ENCODE peak calls at places on chromosomes 16 and 17, in five cellular contexts. Q, M, J, C and A are unnamed samples.

GRCh38 chr16:29765167-29766032 is 12.7 kb upstream of the ZG16 start:
- DNase-seq in Q (no peak), M (no peak), J (no peak), C (no peak), A (no peak)

GRCh38 chr17:37676115-37676925 is 33.1 kb upstream of the DDX52 start:
- DNase-seq in Q (peak), M (no peak), J (no peak), C (no peak), A (no peak)

GRCh38 chr16:17474037-17474436 is 3.3 kb upstream of the XYLT1 start:
- DNase-seq in Q (no peak), M (no peak), J (no peak), C (no peak), A (no peak)

GRCh38 chr16:55146939-55147338 is 177.1 kb upstream of the IRX6 start:
- DNase-seq in Q (peak), M (no peak), J (no peak), C (no peak), A (no peak)

GRCh38 chr16:66525396-66526180 is 24.3 kb downstream of the TK2 start:
- DNase-seq in Q (peak), M (no peak), J (no peak), C (no peak), A (no peak)

GRCh38 chr16:87951550-87952538 is 610 bp downstream of the BANP start:
- DNase-seq in Q (peak), M (peak), J (no peak), C (no peak), A (no peak)

GRCh38 chr17:65389426-65389825 is 172.0 kb downstream of the AXIN2 start:
- DNase-seq in Q (peak), M (no peak), J (no peak), C (no peak), A (no peak)

GRCh38 chr17:82219083-82219482 is 6.4 kb upstream of the CCDC57 start:
- DNase-seq in Q (no peak), M (no peak), J (no peak), C (no peak), A (no peak)

GRCh38 chr17:48878920-48879898 is 13.4 kb upstream of the ATP5MC1 start:
- DNase-seq in Q (peak), M (no peak), J (peak), C (peak), A (peak)

GRCh38 chr17:76161113-76161512 is 20.1 kb upstream of the FOXJ1 start:
- DNase-seq in Q (no peak), M (no peak), J (peak), C (no peak), A (no peak)

GRCh38 chr16:30876867-30877266 is 17.0 kb downstream of the BCL7C start:
- DNase-seq in Q (no peak), M (no peak), J (no peak), C (no peak), A (no peak)

GRCh38 chr16:79598341-79599181 is 2.0 kb downstream of the MAF start:
- DNase-seq in Q (peak), M (peak), J (peak), C (peak), A (no peak)

DNA sequence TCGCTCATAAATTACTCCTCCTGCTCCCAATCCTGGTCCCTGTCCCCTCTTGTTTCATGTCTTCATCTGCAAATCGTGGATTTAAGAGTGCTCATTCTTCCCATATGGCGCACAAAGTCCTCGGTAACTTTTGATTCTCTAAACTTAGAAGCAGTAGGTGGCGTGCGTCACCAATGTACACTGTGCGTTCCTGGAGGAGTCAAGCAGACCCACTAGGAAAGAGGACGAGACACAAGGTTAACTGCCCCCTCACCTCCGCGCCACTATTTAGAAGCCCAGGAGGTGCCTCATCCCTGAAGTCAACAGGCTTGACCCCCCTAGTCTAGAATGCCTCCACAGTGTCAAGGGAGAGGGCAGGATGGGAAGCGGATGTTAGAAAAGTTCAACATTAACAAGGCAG is 2.9 kb downstream of the SLC13A5 start:
- DNase-seq in Q (no peak), M (no peak), J (no peak), C (no peak), A (no peak)
- TF ChIP-seq CTCF in Q (no peak), M (no peak), J (no peak), C (no peak), A (no peak)

GRCh38 chr17:81189016-81189415 is 23.0 kb upstream of the AATK start:
- DNase-seq in Q (no peak), M (no peak), J (no peak), C (no peak), A (no peak)

GRCh38 chr17:81188491-81188840 is 22.4 kb upstream of the AATK start:
- DNase-seq in Q (no peak), M (no peak), J (no peak), C (no peak), A (no peak)

GRCh38 chr17:81190591-81190990 is 24.6 kb upstream of the AATK start:
- DNase-seq in Q (no peak), M (no peak), J (no peak), C (no peak), A (no peak)

GRCh38 chr17:81191116-81191515 is 25.1 kb upstream of the AATK start:
- DNase-seq in Q (no peak), M (no peak), J (no peak), C (no peak), A (no peak)

DNA sequence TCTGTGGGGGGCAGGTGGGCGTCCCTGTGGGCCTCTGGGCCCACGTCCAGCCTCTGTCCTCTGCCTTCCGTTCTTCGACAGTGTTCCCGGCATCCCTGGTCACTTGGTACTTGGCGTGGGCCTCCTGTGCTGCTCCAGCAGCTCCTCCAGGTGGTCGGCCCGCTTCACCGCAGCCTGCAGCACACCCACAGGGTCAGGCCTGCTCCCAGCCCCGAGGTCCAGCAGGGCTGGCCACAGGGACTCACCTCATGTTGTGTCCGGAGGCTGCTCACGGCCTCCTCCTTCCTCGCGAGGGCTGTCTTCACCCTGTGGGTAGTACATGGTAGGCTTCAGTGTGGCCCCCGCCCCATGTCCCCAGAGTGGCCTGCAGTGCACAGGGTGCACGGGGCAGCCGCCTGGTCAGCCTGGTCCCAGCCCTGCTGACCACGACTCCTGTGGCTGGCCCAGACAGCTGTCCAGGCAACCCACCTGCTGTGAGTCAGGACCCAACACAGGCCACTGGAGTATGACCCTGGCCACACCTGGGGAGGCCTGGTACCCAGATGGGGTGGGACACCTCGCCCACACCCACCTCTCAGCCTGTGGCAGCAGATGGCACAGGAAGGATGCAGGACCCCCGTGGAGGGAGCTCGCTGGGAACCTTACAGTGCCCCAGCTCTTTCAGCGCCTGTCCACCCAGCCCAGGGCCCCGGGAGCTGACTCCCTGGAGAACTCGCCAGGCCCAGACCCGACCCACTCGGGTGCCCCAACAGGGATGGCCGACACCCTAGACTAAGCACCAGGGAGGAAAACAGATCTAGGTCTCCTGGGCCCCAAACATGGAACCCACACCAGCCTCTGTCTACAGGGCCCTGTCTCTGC is 23.9 kb upstream of the AATK start:
- DNase-seq in Q (no peak), M (no peak), J (no peak), C (no peak), A (no peak)
- TF ChIP-seq CTCF in Q (no peak), M (no peak), J (peak), C (no peak), A (no peak)

DNA sequence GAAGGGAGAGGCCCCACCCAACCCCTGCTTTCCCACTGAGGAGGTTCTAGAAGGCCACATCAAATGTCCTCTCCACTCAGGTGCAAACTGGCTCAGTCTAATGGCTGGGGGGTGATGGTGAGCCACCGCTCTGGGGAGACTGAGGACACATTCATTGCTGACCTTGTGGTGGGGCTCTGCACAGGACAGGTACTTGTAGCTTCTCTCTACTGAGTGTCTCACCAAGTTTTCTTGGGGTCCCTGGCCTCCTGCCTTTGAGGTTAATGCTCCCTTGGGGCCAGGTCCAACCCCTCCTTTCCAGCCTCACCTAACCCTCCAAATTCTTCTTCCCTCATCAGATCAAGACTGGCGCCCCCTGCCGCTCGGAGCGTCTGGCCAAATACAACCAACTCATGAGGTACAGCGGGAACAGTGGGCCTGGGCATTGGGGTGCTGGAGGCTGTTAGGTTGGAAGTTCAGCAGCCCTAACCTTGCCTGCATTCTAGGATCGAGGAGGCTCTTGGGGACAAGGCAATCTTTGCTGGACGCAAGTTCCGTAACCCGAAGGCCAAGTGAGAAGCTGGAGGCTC is 5.7 kb downstream of the ENO3 start:
- DNase-seq in Q (no peak), M (no peak), J (no peak), C (no peak), A (no peak)
- TF ChIP-seq CTCF in Q (no peak), M (peak), J (no peak), C (peak), A (peak)

DNA sequence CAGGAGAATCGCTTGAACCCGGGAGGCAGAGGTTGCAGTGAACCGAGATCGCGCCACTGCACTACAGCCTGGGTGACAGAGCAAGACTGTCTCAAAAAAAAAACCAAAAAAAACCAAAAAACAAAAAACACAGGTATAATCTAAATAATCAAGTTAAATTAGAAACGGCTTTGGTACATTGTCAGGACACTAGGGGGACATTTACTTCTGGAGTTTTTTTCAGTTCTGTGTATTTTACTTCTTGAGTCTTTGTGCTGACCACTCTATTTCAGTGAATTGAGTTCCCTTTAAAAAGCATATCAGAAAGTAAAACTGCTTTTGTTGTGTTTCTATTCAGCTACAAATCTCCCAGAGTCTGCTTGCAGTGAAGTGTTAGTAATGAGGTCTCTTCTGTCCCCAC is 36.3 kb downstream of the DHRS7B start:
- DNase-seq in Q (no peak), M (no peak), J (no peak), C (no peak), A (no peak)
- TF ChIP-seq CTCF in Q (peak), M (no peak), J (no peak), C (no peak), A (no peak)

GRCh38 chr17:79870540-79870939 is 31.3 kb upstream of the CBX4 start:
- DNase-seq in Q (no peak), M (no peak), J (no peak), C (no peak), A (no peak)

GRCh38 chr17:79864147-79864546 is 24.9 kb upstream of the CBX4 start:
- DNase-seq in Q (no peak), M (no peak), J (no peak), C (no peak), A (no peak)

GRCh38 chr17:79864617-79865250 is 25.5 kb upstream of the CBX4 start:
- DNase-seq in Q (no peak), M (no peak), J (no peak), C (no peak), A (no peak)

GRCh38 chr17:79865351-79866210 is 26.3 kb upstream of the CBX4 start:
- DNase-seq in Q (no peak), M (no peak), J (no peak), C (no peak), A (no peak)

GRCh38 chr17:79866791-79867190 is 27.6 kb upstream of the CBX4 start:
- DNase-seq in Q (no peak), M (peak), J (no peak), C (no peak), A (no peak)
- TF ChIP-seq CTCF in Q (no peak), M (no peak), J (no peak), C (no peak), A (no peak)

DNA sequence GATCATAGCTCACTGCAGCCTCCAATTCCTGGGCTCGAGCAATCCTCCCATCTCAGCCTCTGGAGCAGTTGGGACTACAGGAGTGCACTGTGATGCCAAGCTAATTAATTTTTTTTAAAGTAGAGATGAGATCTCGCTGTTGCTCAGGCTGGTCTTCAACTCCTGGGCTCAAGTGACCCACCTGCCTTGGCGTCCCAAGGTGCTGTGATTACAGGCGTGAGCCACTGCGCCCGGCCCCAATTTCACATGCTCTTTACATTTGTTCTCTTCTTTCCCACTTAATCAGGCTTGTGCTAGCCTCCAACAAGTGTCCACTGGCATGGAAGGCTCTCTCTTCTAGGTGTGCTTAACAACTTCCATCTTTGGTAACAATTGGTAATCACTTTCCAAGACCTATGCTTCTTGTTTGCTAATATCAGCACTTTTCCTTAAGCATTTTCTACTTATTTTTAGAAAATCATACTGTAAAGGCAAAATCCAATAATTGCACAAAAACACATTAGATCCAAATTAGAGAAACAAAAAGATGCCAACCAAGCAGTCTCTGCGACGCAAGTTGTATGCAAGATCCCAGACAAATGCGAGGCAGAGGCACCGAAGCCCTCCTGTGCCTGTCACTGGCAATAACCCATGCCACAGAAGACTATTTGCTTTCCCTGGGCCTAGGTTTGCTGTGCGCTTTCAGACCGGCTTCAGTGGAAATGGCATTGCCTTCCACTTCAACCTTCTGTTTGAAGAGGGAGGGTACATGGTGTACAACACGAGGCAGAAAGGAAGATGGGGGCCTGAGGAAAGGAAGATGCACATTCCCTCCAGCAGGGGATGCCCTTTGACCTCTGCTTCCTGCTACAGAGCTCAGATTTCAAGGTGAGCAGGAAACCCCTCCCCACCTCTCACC is 52.6 kb downstream of the NOS2 start:
- DNase-seq in Q (no peak), M (no peak), J (no peak), C (no peak), A (no peak)
- TF ChIP-seq CTCF in Q (peak), M (peak), J (no peak), C (no peak), A (no peak)

GRCh38 chr16:3459401-3460090 is 16.1 kb downstream of the NAA60 start:
- DNase-seq in Q (no peak), M (no peak), J (no peak), C (no peak), A (no peak)

GRCh38 chr16:3458852-3459361 is 15.4 kb downstream of the NAA60 start:
- DNase-seq in Q (peak), M (no peak), J (no peak), C (no peak), A (peak)

GRCh38 chr16:3458278-3458851 is 14.9 kb downstream of the NAA60 start:
- DNase-seq in Q (peak), M (peak), J (no peak), C (no peak), A (no peak)

GRCh38 chr16:3456374-3456773 is 12.9 kb downstream of the NAA60 start:
- DNase-seq in Q (peak), M (no peak), J (peak), C (peak), A (no peak)

GRCh38 chr16:3457434-3458252 is 14.2 kb downstream of the NAA60 start:
- DNase-seq in Q (peak), M (peak), J (peak), C (peak), A (peak)
- TF ChIP-seq CTCF in Q (peak), M (peak), J (peak), C (peak), A (peak)

GRCh38 chr17:46770818-46771600 is 47.5 kb downstream of the WNT3 start:
- DNase-seq in Q (peak), M (no peak), J (no peak), C (no peak), A (peak)
- TF ChIP-seq CTCF in Q (no peak), M (no peak), J (no peak), C (peak), A (peak)

DNA sequence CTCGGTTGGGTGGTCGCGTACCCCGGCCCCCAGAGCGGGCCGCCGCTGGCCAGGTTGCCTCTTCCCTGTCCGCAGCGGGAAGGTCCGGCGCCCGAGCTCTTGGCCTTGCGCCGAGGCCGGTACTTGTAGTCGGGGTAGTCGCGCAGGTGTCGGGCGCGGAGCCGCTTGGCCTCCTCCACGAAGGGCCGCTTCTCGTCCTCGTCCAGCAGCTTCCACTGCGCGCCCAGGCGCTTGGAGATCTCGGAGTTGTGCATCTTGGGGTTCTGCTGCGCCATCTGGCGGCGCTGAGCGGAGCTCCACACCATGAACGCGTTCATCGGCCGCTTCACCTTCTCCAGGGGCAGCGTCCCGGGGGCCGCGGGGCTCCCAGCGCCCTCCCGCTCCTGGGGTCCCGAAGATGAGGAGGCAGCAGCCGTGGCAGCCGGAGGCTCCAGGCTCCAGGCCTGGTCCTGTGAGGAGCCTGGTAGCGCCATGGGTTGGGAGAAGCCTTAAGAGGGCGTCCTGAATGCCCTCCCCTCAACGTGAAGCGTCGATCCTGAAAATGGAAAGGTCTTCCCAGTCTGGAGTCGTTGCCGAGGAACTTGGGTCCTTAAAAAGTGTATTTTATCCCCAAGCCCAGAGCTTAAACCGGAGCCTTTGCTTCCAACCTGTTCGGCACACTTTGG is 558 bp downstream of the SOX15 start:
- DNase-seq in Q (peak), M (peak), J (peak), C (peak), A (peak)
- TF ChIP-seq CTCF in Q (peak), M (peak), J (peak), C (peak), A (peak)